ENCODE peak calls at places on chromosomes 11 and 22, in four cellular contexts. L, K, N and P are unnamed samples.

GRCh38 chr11:73158356-73159051 is 16.4 kb upstream of the FCHSD2 start:
- DNase-seq in L (peak), K (peak), N (no peak), P (no peak)

GRCh38 chr22:42635531-42635930 is 4.9 kb downstream of the ATP5MGL start:
- DNase-seq in L (no peak), K (no peak), N (no peak), P (peak)

GRCh38 chr11:8408151-8408930 is 144.7 kb upstream of the LMO1 start:
- DNase-seq in L (no peak), K (no peak), N (no peak), P (no peak)

GRCh38 chr11:43579171-43579918 is 101.2 kb upstream of the HSD17B12 start:
- DNase-seq in L (peak), K (peak), N (no peak), P (no peak)

GRCh38 chr11:30789270-30789669 is 203.1 kb upstream of the MPPED2 start:
- DNase-seq in L (no peak), K (no peak), N (no peak), P (no peak)

GRCh38 chr22:32917577-32918375 is 116.3 kb downstream of the TIMP3 start:
- DNase-seq in L (no peak), K (no peak), N (no peak), P (no peak)

GRCh38 chr11:93498099-93499040 is 44.8 kb downstream of the SMCO4 start:
- DNase-seq in L (no peak), K (no peak), N (no peak), P (no peak)

GRCh38 chr11:75533843-75534242 is 8.1 kb upstream of the GDPD5 start:
- DNase-seq in L (no peak), K (no peak), N (no peak), P (no peak)

GRCh38 chr11:79173615-79174014 is 267.2 kb downstream of the TENM4 start:
- DNase-seq in L (no peak), K (no peak), N (no peak), P (no peak)

GRCh38 chr22:37675930-37676571 is 615 bp downstream of the LGALS1 start:
- DNase-seq in L (peak), K (no peak), N (peak), P (peak)

GRCh38 chr22:17486719-17487118 is 76.6 kb upstream of the SLC25A18 start:
- DNase-seq in L (no peak), K (no peak), N (no peak), P (no peak)

GRCh38 chr11:71163371-71163770 is 89.0 kb downstream of the SHANK2 start:
- DNase-seq in L (no peak), K (no peak), N (no peak), P (no peak)

GRCh38 chr11:3947084-3947483 is 91.6 kb downstream of the STIM1 start:
- DNase-seq in L (peak), K (no peak), N (no peak), P (no peak)

GRCh38 chr11:355581-356458 is 13.5 kb upstream of the B4GALNT4 start:
- DNase-seq in L (peak), K (peak), N (peak), P (peak)

GRCh38 chr22:23714596-23715588 is 24.1 kb downstream of the RGL4 start:
- DNase-seq in L (no peak), K (no peak), N (no peak), P (no peak)

GRCh38 chr11:128512478-128513127 is 74.8 kb downstream of the ETS1 start:
- DNase-seq in L (no peak), K (no peak), N (no peak), P (no peak)

GRCh38 chr11:69969890-69970784 is 108.0 kb upstream of the ANO1 start:
- DNase-seq in L (no peak), K (no peak), N (no peak), P (no peak)

GRCh38 chr22:45946805-45947600 is 30.0 kb downstream of the WNT7B start:
- DNase-seq in L (no peak), K (no peak), N (no peak), P (no peak)

GRCh38 chr11:63680842-63681207 is 475 bp upstream of the RTN3 start:
- DNase-seq in L (no peak), K (no peak), N (no peak), P (no peak)

GRCh38 chr11:6219359-6219758 is 14.0 kb downstream of the C11orf42 start:
- DNase-seq in L (no peak), K (no peak), N (no peak), P (peak)

GRCh38 chr11:70474710-70475109 is 76.4 kb downstream of the CTTN start:
- DNase-seq in L (no peak), K (no peak), N (peak), P (no peak)

GRCh38 chr11:11722246-11722645 is 100.4 kb upstream of the GALNT18 start:
- DNase-seq in L (no peak), K (no peak), N (no peak), P (no peak)

GRCh38 chr11:124892131-124892530 is 5.5 kb downstream of the ROBO4 start:
- DNase-seq in L (no peak), K (peak), N (no peak), P (no peak)

GRCh38 chr22:29524440-29525191 is 28.9 kb downstream of the THOC5 start:
- DNase-seq in L (peak), K (peak), N (no peak), P (no peak)

GRCh38 chr11:64330888-64331287 is 9.1 kb upstream of the CCDC88B start:
- DNase-seq in L (no peak), K (peak), N (peak), P (no peak)

GRCh38 chr11:1879941-1880720 is 11.6 kb downstream of the PRR33 start:
- DNase-seq in L (no peak), K (no peak), N (peak), P (peak)
- H3K27ac ChIP-seq in L (no peak), K (no peak), N (no peak), P (peak)

DNA sequence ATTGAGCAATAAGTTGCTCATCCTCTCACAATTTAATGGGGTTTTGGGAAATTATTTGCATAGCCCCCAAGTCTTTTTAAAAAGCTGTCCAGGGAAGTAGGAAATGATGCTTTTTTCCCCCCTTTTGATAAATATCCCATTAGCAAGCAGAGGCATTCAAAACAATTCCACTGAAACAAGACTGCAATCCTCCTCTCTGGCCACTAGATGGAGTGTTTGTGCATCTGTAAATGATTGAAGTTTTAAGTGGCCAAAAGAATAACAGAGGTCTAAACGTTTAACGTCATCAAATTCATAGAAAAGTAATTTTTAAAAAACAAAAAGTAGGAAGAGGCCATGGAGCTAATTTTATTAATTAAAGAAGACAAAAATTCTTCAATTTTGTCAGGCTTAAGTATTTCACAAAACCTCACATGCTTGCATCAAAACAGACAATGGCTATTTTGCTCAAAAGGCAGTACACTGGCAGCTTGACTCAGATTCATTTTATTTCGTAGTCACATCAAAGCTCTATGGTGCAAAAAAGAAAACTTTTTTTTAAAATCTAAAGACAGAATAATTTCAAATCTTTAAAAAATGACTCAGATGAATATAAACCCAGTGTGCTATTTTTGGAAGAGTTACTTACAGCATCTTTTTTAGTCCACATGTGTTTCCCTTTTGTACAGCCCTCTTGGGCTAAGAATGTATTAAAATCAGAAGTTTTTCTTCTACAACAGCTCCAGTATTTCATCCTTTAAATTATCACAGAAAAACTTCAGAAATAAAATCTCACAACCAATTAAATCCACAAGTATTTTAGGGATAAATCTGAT is 17.8 kb downstream of the CHORDC1 start:
- DNase-seq in L (peak), K (no peak), N (no peak), P (no peak)
- TF ChIP-seq CTCF in L (peak), K (peak), N (peak), P (peak)

GRCh38 chr11:35158371-35159081 is 19.6 kb downstream of the CD44 start:
- DNase-seq in L (no peak), K (peak), N (no peak), P (peak)
- H3K27ac ChIP-seq in L (no peak), K (no peak), N (peak), P (peak)

GRCh38 chr11:118791015-118791960 is at the start of gene DDX6:
- DNase-seq in L (peak), K (peak), N (peak), P (peak)
- TF ChIP-seq CTCF in L (peak), K (peak), N (peak), P (peak)

DNA sequence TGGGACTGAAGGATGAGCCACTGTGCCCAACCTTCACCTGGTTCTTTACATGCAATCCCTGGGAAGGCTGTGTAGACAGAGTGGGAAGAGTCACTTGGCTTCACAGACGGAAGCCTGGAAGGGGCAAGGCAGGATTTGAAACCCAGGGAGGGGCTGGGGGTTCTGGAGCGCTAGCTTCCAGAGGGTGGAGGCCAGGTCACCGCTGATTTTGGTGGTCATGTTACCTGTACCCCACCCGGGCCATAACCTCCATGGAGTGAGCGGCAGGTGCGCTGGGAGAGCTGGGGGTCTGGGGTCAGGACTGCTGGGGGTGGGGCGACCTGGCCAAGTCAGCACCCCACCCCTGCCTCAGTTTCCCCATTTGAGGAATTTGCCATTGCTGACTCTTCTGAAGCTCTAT is 38.3 kb downstream of the PDGFB start:
- DNase-seq in L (no peak), K (no peak), N (peak), P (no peak)
- H3K27ac ChIP-seq in L (no peak), K (no peak), N (no peak), P (no peak)

GRCh38 chr11:116925050-116925449 is 87.6 kb upstream of the APOA1 start:
- DNase-seq in L (peak), K (no peak), N (no peak), P (no peak)

GRCh38 chr11:116928102-116928777 is 90.8 kb upstream of the APOA1 start:
- DNase-seq in L (peak), K (no peak), N (no peak), P (no peak)

GRCh38 chr11:116929393-116930090 is 92.1 kb upstream of the APOA1 start:
- DNase-seq in L (no peak), K (no peak), N (no peak), P (no peak)

GRCh38 chr11:116928845-116929244 is 91.4 kb upstream of the APOA1 start:
- DNase-seq in L (peak), K (no peak), N (no peak), P (no peak)

GRCh38 chr11:116927163-116927772 is 89.8 kb upstream of the APOA1 start:
- DNase-seq in L (peak), K (peak), N (no peak), P (no peak)
- TF ChIP-seq CTCF in L (peak), K (peak), N (peak), P (peak)

DNA sequence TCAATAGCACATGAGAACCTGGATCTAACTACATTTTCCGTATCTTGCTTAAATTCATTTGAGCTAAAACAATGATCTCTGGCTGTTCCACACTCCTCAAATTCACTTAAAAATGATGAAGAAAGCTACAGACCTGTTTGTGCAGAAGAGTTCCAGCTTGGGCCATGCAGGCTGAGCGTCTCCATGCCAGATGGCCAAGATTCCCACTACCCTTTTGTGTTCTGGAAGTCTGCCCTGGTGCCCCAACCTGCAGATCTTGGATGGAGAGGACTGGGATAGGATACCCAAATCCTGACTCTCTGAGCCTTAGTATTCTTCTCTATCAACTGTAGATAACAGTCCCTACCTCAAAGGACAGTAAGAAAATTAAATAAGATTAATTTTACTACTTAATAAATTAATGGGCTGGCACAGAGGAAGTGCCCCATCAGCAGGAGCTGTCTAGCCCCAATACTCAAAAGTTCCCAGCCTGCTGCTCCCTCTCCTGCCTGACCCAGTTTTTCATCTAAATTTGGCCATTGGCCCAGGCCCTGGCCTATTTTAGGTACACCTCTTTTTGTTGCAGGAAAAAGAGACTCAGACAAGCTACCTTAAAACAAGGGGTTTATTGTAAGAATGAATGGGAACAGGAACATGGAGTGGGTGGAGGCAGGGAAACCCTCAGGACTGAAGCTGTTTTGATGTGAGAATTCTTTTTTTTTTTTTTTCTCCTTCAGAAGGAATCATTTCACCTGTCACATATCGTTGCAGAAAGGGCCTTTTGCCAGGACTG is 81.4 kb upstream of the GRK3 start:
- DNase-seq in L (no peak), K (no peak), N (no peak), P (peak)
- H3K27ac ChIP-seq in L (no peak), K (no peak), N (no peak), P (no peak)

GRCh38 chr11:66002648-66003225 is 434 bp downstream of the BANF1 start:
- DNase-seq in L (no peak), K (peak), N (no peak), P (peak)
- TF ChIP-seq CTCF in L (peak), K (peak), N (peak), P (no peak)

GRCh38 chr11:60878245-60879101 is 11.1 kb downstream of the ZP1 start:
- DNase-seq in L (no peak), K (peak), N (peak), P (no peak)
- H3K27ac ChIP-seq in L (no peak), K (no peak), N (peak), P (peak)